ENCODE peak calls at places on chromosomes 11 and 22, in four cellular contexts. V is DND-41, R is sigmoid colon, M is ascending aorta. C is an unnamed sample.

GRCh38 chr11:102313225-102313940 is 3.9 kb upstream of the BIRC3 start:
- DNase-seq in V (no peak), R (no peak), M (no peak), C (no peak)

GRCh38 chr11:97567801-97568200 is 1178.0 kb downstream of the JRKL start:
- DNase-seq in M (no peak), V (no peak), R (no peak), C (no peak)

GRCh38 chr22:44625981-44626687 is 75.9 kb upstream of the PRR5 start:
- DNase-seq in V (peak; percentile 77), M (peak; percentile 81), R (peak; percentile 83), C (peak; percentile 81)

GRCh38 chr11:79329561-79329960 is 111.3 kb downstream of the TENM4 start:
- DNase-seq in M (no peak), V (no peak), R (no peak), C (no peak)

GRCh38 chr22:40594924-40595323 is 41.6 kb downstream of the MRTFA start:
- DNase-seq in M (no peak), V (no peak), R (no peak), C (no peak)

GRCh38 chr11:8809605-8810272 is 101.2 kb upstream of the AKIP1 start:
- DNase-seq in V (peak; percentile 46), R (no peak), M (no peak), C (no peak)

GRCh38 chr11:71425851-71426250 is 22.3 kb downstream of the DHCR7 start:
- DNase-seq in M (no peak), V (no peak), R (no peak), C (no peak)

GRCh38 chr22:24431309-24432034 is 4.1 kb downstream of the ADORA2A start:
- DNase-seq in R (peak; percentile 50), V (no peak), M (no peak), C (no peak)

GRCh38 chr22:19941365-19942070 is at the start of the genes COMT and TXNRD2:
- DNase-seq in M (peak; percentile 82), R (peak; percentile 82), V (peak; percentile 77), C (peak; percentile 70)

GRCh38 chr11:45666648-45667642 is 1.5 kb upstream of the CHST1 start:
- DNase-seq in R (peak; percentile 21), V (no peak), M (no peak), C (no peak)

GRCh38 chr11:61587541-61587941 is 6.7 kb upstream of the SYT7 start:
- DNase-seq in M (no peak), R (peak; percentile 79), V (no peak), C (peak; percentile 52)

GRCh38 chr11:115408036-115408911 is 95.9 kb downstream of the CADM1 start:
- DNase-seq in R (no peak), M (no peak), V (no peak), C (no peak)

GRCh38 chr11:57506522-57506921 is 9.0 kb downstream of the SLC43A1 start:
- DNase-seq in V (no peak), R (no peak), M (no peak), C (no peak)

GRCh38 chr11:62712861-62713260 is 5.4 kb downstream of the GNG3 start:
- DNase-seq in V (no peak), R (no peak), M (no peak), C (no peak)
- H3K27ac ChIP-seq in V (no peak overlapping the region), R (no peak overlapping the region), M (no peak overlapping the region), C (no peak overlapping the region)

GRCh38 chr11:123559418-123559817 is 95.0 kb downstream of the SCN3B start:
- DNase-seq in V (no peak), M (no peak), R (no peak), C (no peak)

GRCh38 chr11:123562166-123562565 is 92.3 kb downstream of the SCN3B start:
- DNase-seq in M (no peak), R (no peak), V (no peak), C (no peak)

GRCh38 chr11:123560001-123560400 is 94.4 kb downstream of the SCN3B start:
- DNase-seq in R (peak; percentile 78), V (no peak), M (no peak), C (no peak)

GRCh38 chr11:123562829-123563228 is 91.6 kb downstream of the SCN3B start:
- DNase-seq in V (no peak), R (no peak), M (no peak), C (no peak)

DNA sequence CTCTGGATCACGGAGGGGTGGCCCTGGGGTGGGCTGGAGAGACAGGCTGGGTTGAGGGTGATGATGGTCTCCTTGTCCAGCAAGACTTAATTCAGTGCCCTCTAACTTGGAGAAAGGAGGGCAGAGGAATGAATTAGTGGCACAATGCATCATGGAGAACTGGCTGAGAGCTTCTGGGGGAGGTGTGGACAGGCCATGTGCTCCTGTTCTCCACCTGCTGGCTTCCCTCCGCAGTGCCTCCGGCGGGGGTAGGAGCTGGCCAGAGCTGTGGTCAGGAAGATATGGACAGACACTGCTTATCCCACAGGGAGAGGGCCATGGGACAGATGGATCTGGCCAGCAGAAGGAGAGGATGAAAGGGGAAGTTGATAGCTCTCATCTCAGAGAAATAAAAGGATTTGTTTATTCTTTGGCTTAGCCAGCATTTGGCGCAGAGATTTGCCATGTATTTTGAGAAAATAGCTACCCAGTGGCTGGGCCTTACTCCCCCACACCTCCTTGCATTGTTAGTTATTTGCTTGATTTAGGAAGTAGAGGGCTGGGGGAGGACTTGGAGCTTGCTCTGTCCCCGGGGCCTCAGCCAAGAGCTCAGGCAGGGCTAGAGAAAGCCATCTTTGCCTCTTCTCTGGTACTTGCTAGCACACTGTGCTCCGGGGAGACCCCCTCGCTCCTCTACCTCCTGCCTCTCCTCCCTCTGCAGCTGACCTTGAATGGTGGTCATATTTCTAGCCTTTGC is 93.2 kb downstream of the SCN3B start:
- DNase-seq in R (no peak), V (no peak), M (no peak), C (no peak)
- TF ChIP-seq CTCF in R (no peak), V (no peak), M (no peak), C (no peak)

DNA sequence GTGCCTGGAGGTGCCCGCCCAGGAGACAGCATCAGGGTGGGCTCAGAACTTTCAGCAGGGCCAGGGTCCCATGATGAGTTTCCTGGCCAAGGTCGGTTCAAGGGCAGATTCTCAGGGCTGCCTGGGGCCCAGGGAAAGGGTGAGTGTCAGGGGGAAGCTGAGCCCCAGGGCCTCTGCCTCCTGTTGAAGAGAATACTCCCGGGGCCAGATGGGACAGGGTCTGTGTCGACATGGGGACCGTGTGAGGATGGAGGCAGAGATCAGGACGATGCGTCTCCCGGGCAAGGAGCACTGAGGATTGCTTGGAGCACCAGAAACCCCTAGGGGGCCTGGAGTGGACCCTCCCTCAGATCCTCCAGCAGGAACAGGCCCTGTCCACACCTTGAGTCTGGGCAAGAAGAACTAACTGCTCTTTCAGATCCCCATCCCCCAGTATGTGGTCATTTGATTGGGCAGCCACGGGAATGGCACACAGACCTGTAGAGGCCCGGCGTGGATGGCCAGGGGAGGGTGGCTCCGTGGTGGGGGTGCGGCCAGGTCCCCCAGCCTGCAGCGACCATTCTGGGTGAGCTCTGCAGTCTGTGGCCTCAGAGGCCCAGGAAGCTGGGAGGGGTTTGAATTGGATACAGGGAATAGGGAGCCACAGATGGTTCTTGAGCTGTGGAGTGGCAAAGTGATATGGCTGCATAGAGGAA is 1078.7 kb downstream of the BRD1 start:
- DNase-seq in R (peak; percentile 42), M (peak; percentile 50), V (no peak), C (no peak)
- H3K9me3 ChIP-seq in R (no peaks in the 10 kb centered on the region), M (peaks cover 8% of the 10 kb centered on the region), V (no peaks in the 10 kb centered on the region), C (no peaks in the 10 kb centered on the region)

GRCh38 chr11:6928916-6929315 is 2.7 kb downstream of the ZNF215 start:
- DNase-seq in M (no peak), V (no peak), R (no peak), C (no peak)

GRCh38 chr11:6925636-6926207 is 504 bp upstream of the ZNF215 start:
- DNase-seq in R (no peak), V (no peak), M (no peak), C (no peak)

GRCh38 chr11:6927030-6927617 is 898 bp downstream of the ZNF215 start:
- DNase-seq in R (no peak), M (no peak), V (peak; percentile 10), C (no peak)

GRCh38 chr11:6925007-6925577 is 1.1 kb upstream of the ZNF215 start:
- DNase-seq in M (no peak), R (no peak), V (no peak), C (no peak)

DNA sequence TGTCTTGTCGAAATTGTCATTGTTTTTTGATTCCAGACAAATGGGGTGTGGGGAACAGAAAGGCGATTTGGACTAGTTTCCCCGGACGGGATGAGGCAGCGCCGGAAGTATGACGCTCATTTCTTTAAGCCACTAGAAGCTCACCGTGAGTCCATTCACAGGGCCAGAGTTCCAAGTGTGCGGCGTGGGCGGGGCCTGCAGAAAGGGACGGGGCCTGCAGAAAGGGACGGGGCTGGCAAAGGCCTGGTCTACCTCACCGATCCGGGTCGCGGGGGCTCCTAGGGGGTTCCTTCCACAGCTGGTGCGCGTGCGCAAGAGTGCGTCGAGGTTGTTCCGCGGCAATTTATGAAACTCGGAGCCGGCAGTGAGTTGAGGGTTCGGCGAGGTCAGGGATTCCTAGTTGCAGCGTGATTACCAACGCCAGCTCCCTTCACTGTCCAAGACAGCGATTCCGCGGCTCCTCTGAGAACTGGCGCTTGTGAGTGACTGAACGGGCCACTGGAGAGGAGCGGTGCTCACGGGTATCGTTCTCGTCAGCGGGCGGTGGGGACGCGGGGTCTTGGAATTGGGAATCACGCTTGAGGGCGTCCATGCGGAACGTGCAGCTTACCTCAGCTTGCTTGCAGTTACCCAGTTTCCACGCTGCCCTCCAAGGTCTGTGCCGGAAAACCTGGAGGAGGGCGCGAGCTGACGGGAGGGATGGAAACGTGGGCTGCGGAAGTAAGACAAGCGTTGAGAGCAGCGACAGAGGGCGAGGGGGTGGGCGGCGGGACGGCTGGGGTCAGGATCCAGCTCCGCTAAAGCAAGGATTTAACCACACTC is at the start of gene ZNF215:
- DNase-seq in V (peak; percentile 79), M (peak; percentile 86), R (peak; percentile 85), C (peak; percentile 30)
- H3K27ac ChIP-seq in V (peak within 1 kb of the TSS; percentile 92), M (peak within 1 kb of the TSS; percentile 61), R (peak within 1 kb of the TSS; percentile 61), C (no peak within 1 kb of the TSS)

DNA sequence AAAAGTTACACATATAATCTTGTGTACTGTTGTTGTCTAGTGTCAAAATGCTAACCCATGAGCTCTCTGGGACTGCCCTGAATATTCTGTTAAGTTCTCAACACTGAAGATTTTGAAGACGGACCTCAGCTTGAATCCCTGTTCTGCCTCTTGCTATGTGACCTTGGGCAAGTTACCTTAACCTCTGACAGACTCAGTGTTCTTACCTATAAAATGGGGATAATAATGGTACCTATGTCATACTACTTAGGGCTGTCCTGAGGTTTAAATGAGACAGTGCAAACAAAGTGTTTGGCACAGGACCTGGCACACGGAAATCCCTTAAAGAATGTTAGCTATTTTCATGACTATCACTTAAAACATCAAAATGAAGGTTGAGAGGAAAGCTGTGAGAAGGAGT is 11.3 kb downstream of the TMEM218 start:
- DNase-seq in V (no peak), R (no peak), M (no peak), C (no peak)
- TF ChIP-seq CTCF in V (no peak), R (no peak), M (no peak), C (no peak)

GRCh38 chr11:66045177-66045639 is 3.8 kb downstream of the GAL3ST3 start:
- DNase-seq in R (peak; percentile 82), V (peak; percentile 89), M (peak; percentile 82), C (peak; percentile 87)
- H3K9me3 ChIP-seq in R (no peaks in the 10 kb centered on the region), V (no peaks in the 10 kb centered on the region), M (no peaks in the 10 kb centered on the region), C (no peaks in the 10 kb centered on the region)

GRCh38 chr11:109697140-109697843 is 275.3 kb downstream of the C11orf87 start:
- DNase-seq in V (peak; percentile 8), M (no peak), R (no peak), C (no peak)
- H3K27ac ChIP-seq in V (no peak overlapping the region), M (no peak overlapping the region), R (no peak overlapping the region), C (no peak overlapping the region)

C was measured in CD8-positive, alpha-beta T cell.